ENCODE peak calls at places on chromosomes 6 and 20, in four cellular contexts. W is endothelial cell of umbilical vein; X is activated naive CD8-positive, alpha-beta T cell treated with anti-CD3 and anti-CD28 coated beads, Interleukin-2, amount 50 U/mL, for 16 hours; M is activated CD4-positive, alpha-beta T cell treated with anti-CD3 and anti-CD28 coated beads for 36 hours. N is an unnamed sample.

GRCh38 chr20:10357974-10358373 is 76.0 kb downstream of the MKKS start:
- DNase-seq in W (peak; percentile 37), X (no peak), M (no peak), N (no peak)

GRCh38 chr6:90319044-90319443 is 22.4 kb upstream of the BACH2 start:
- DNase-seq in W (no peak), X (no peak), M (peak; percentile 40), N (no peak)

GRCh38 chr6:116265081-116265829 is 11.4 kb upstream of the TSPYL4 start:
- DNase-seq in W (no peak), X (no peak), M (peak; percentile 43), N (no peak)

GRCh38 chr6:41647061-41647511 is 8.8 kb downstream of the MDFI start:
- DNase-seq in W (no peak), X (no peak), M (no peak), N (no peak)

GRCh38 chr6:47146426-47147174 is 104.5 kb upstream of the ADGRF1 start:
- DNase-seq in W (no peak), X (no peak), M (no peak), N (no peak)

GRCh38 chr20:39269031-39269461 is 306.9 kb downstream of the DHX35 start:
- DNase-seq in W (no peak), X (no peak), M (peak; percentile 73), N (no peak)

GRCh38 chr6:3359091-3359752 is 97.6 kb downstream of the SLC22A23 start:
- DNase-seq in W (no peak), X (no peak), M (no peak), N (peak; percentile 29)

GRCh38 chr20:31717478-31717946 is 5.2 kb downstream of the BCL2L1 start:
- DNase-seq in W (no peak), X (no peak), M (peak; percentile 38), N (no peak)

GRCh38 chr6:43887340-43887858 is 117.4 kb downstream of the VEGFA start:
- DNase-seq in W (no peak), X (no peak), M (no peak), N (no peak)

GRCh38 chr6:136511397-136511796 is 38.8 kb downstream of the MAP7 start:
- DNase-seq in W (no peak), X (no peak), M (no peak), N (no peak)